ENCODE peak calls at places on chromosomes 5 and 9, in nine cellular contexts. L, Q, V, C, Y, S, R, A and E are unnamed samples.

GRCh38 chr9:91154686-91155085 is 207.0 kb downstream of the AUH start:
- DNase-seq in S (no peak), C (no peak), Y (no peak), A (no peak), Q (no peak), R (no peak), L (no peak), V (peak; percentile 22), E (no peak)

GRCh38 chr5:124402144-124402581 is 344.3 kb downstream of the ZNF608 start:
- DNase-seq in R (no peak), S (peak; percentile 51), A (no peak), Q (no peak), V (peak; percentile 1), C (no peak), Y (no peak), L (no peak), E (no peak)

GRCh38 chr5:65100846-65101678 is 332.3 kb downstream of the CWC27 start:
- DNase-seq in S (peak; percentile 92), A (peak; percentile 78), L (peak; percentile 28), Y (peak; percentile 38), Q (no peak), R (peak; percentile 78), V (peak; percentile 77), C (peak; percentile 25), E (peak; percentile 52)

GRCh38 chr5:64207978-64208377 is 42.3 kb downstream of the RNF180 start:
- DNase-seq in L (no peak), V (peak; percentile 40), S (peak; percentile 41), Y (peak; percentile 55), R (no peak), A (no peak), C (no peak), Q (no peak), E (no peak)

GRCh38 chr5:17359451-17359965 is 138.5 kb upstream of the TAF11L2 start:
- DNase-seq in S (peak; percentile 82), V (peak; percentile 78), R (no peak), Y (no peak), Q (no peak), C (no peak), L (no peak), A (no peak), E (no peak)

GRCh38 chr9:127847155-127847463 is 7.3 kb downstream of the ENG start:
- DNase-seq in Y (no peak), A (peak; percentile 70), R (peak; percentile 96), L (no peak), Q (no peak), C (no peak), S (peak; percentile 66), V (no peak), E (no peak)

GRCh38 chr5:72293495-72294055 is 26.5 kb downstream of the MRPS27 start:
- DNase-seq in A (no peak), V (no peak), L (no peak), C (no peak), R (no peak), Y (peak; percentile 82), S (no peak), Q (no peak), E (no peak)

GRCh38 chr5:40071870-40072269 is 607.8 kb upstream of the PTGER4 start:
- DNase-seq in Q (no peak), A (no peak), S (peak; percentile 70), C (no peak), L (no peak), Y (no peak), R (no peak), V (no peak), E (no peak)

GRCh38 chr5:73122875-73123810 is 2.8 kb downstream of the TMEM171 start:
- DNase-seq in C (no peak), R (no peak), Y (no peak), A (no peak), Q (no peak), S (peak; percentile 79), V (peak; percentile 65), L (no peak), E (no peak)

GRCh38 chr5:151708126-151708525 is 21.4 kb upstream of the SPARC start:
- DNase-seq in S (peak; percentile 31), C (no peak), Y (no peak), L (no peak), V (peak; percentile 59), R (no peak), A (no peak), Q (no peak), E (no peak)

GRCh38 chr5:139765409-139766217 is 30.0 kb upstream of the PSD2 start:
- DNase-seq in Q (no peak), R (peak; percentile 82), A (peak; percentile 85), Y (peak; percentile 80), V (peak; percentile 78), L (peak; percentile 61), C (peak; percentile 83), S (peak; percentile 74), E (peak; percentile 90)

GRCh38 chr5:172076783-172077244 is 70.4 kb upstream of the FBXW11 start:
- DNase-seq in S (peak; percentile 82), Q (no peak), Y (no peak), R (no peak), V (peak; percentile 96), L (no peak), A (no peak), C (no peak), E (no peak)

GRCh38 chr9:71709384-71709783 is 58.9 kb downstream of the CEMIP2 start:
- DNase-seq in L (no peak), A (no peak), C (no peak), Q (no peak), Y (no peak), V (no peak), R (no peak), S (no peak), E (no peak)

GRCh38 chr9:120892748-120893584 is 16.0 kb upstream of the PHF19 start:
- DNase-seq in R (no peak), Q (no peak), V (peak; percentile 76), L (no peak), S (peak; percentile 72), Y (peak; percentile 94), C (no peak), A (no peak), E (no peak)

GRCh38 chr5:97839338-97840081 is 656.5 kb upstream of the RIOK2 start:
- DNase-seq in C (no peak), V (peak; percentile 68), Y (no peak), S (peak; percentile 75), A (no peak), L (no peak), R (no peak), Q (no peak), E (no peak)

GRCh38 chr5:37839441-37840035 is 303 bp downstream of the GDNF start:
- DNase-seq in Q (no peak), C (no peak), R (peak; percentile 63), A (no peak), S (peak; percentile 77), Y (no peak), V (peak; percentile 73), L (peak; percentile 51), E (peak; percentile 63)

GRCh38 chr9:32431940-32432555 is 47.6 kb downstream of the ACO1 start:
- DNase-seq in C (peak; percentile 35), V (peak; percentile 67), Q (no peak), L (peak; percentile 2), Y (no peak), R (peak; percentile 55), A (no peak), S (peak; percentile 69), E (peak; percentile 58)

GRCh38 chr9:121558423-121558950 is 58.8 kb upstream of the GGTA1 start:
- DNase-seq in V (peak; percentile 21), Y (no peak), S (no peak), C (no peak), R (no peak), A (no peak), Q (no peak), L (no peak), E (peak; percentile 37)

GRCh38 chr5:34677428-34677827 is 21.3 kb downstream of the RAI14 start:
- DNase-seq in R (no peak), Q (no peak), V (no peak), Y (no peak), S (no peak), C (no peak), A (no peak), L (no peak), E (no peak)

GRCh38 chr9:136848393-136849037 is 694 bp upstream of the PHPT1 start:
- DNase-seq in A (no peak), V (no peak), C (no peak), S (peak; percentile 54), L (peak; percentile 22), Q (no peak), R (no peak), Y (peak; percentile 68), E (peak; percentile 63)

GRCh38 chr5:90182726-90183125 is 226.8 kb downstream of the CETN3 start:
- DNase-seq in L (no peak), Y (no peak), Q (no peak), V (no peak), C (no peak), R (no peak), A (no peak), S (no peak), E (no peak)

GRCh38 chr9:68730570-68731227 is 25.7 kb downstream of the PIP5K1B start:
- DNase-seq in S (no peak), Q (no peak), V (no peak), Y (no peak), R (no peak), C (no peak), A (no peak), L (no peak), E (no peak)

GRCh38 chr5:4737868-4738267 is 402.3 kb upstream of the ADAMTS16 start:
- DNase-seq in A (no peak), L (no peak), S (no peak), C (no peak), V (no peak), R (no peak), Y (peak; percentile 54), Q (no peak), E (no peak)

GRCh38 chr5:90941002-90941720 is 382.6 kb downstream of the ADGRV1 start:
- DNase-seq in R (no peak), Y (no peak), Q (no peak), A (no peak), V (peak; percentile 1), S (no peak), L (peak; percentile 45), C (no peak), E (no peak)

GRCh38 chr9:116980582-116980981 is 293.5 kb downstream of the TRIM32 start:
- DNase-seq in Y (no peak), A (no peak), V (no peak), Q (no peak), S (no peak), R (no peak), C (no peak), L (no peak), E (no peak)

GRCh38 chr5:120314201-120314600 is 149.9 kb upstream of the PRR16 start:
- DNase-seq in S (peak; percentile 48), A (no peak), V (peak; percentile 13), C (no peak), Y (no peak), L (no peak), R (no peak), Q (no peak), E (no peak)

GRCh38 chr9:79917417-79917816 is 345.7 kb downstream of the TLE4 start:
- DNase-seq in V (no peak), C (no peak), Q (no peak), S (no peak), R (no peak), L (no peak), A (no peak), Y (no peak), E (no peak)

GRCh38 chr9:99030082-99030481 is 74.8 kb upstream of the TGFBR1 start:
- DNase-seq in V (peak; percentile 97), C (no peak), A (no peak), R (no peak), L (no peak), Y (no peak), S (peak; percentile 97), Q (no peak), E (no peak)

GRCh38 chr5:81164936-81165335 is 68.2 kb upstream of the CKMT2 start:
- DNase-seq in A (no peak), Q (no peak), R (no peak), L (no peak), S (peak; percentile 86), C (no peak), Y (no peak), V (peak; percentile 29), E (no peak)

GRCh38 chr9:124950050-124950718 is 9.3 kb upstream of the GOLGA1 start:
- DNase-seq in Y (no peak), R (no peak), Q (no peak), L (no peak), C (no peak), A (no peak), V (no peak), S (no peak), E (no peak)

GRCh38 chr5:39014544-39014943 is 59.7 kb downstream of the RICTOR start:
- DNase-seq in L (no peak), Y (no peak), A (no peak), C (no peak), V (peak; percentile 95), R (no peak), Q (no peak), S (peak; percentile 94), E (no peak)